ENCODE peak calls at places on chromosome 6, in eight cellular contexts. One of them, this sample, is unnamed.

GRCh38 chr6:41376176-41376575 is 40.8 kb downstream of the NCR2 start:
- DNase-seq in effector CD4-positive, alpha-beta T cell: no peak
- DNase-seq in AML-193: no peak
- DNase-seq in SK-N-DZ: no peak
- DNase-seq in RPMI7951: no peak
- DNase-seq in AG09309: no peak
- DNase-seq in right cardiac atrium: no peak
- DNase-seq in CD4-positive, CD25-positive, alpha-beta regulatory T cell: no peak
- DNase-seq in this sample: no peak

GRCh38 chr6:124463271-124463670 is 499.0 kb upstream of the RNF217 start:
- DNase-seq in effector CD4-positive, alpha-beta T cell: no peak
- DNase-seq in AML-193: no peak
- DNase-seq in SK-N-DZ: no peak
- DNase-seq in RPMI7951: no peak
- DNase-seq in AG09309: no peak
- DNase-seq in right cardiac atrium: no peak
- DNase-seq in CD4-positive, CD25-positive, alpha-beta regulatory T cell: no peak
- DNase-seq in this sample: no peak

GRCh38 chr6:130598021-130598989 is 228.9 kb upstream of the SMLR1 start:
- DNase-seq in effector CD4-positive, alpha-beta T cell: no peak
- DNase-seq in AML-193: no peak
- DNase-seq in SK-N-DZ: no peak
- DNase-seq in RPMI7951: peak; percentile 83
- DNase-seq in AG09309: peak; percentile 21
- DNase-seq in right cardiac atrium: no peak
- DNase-seq in CD4-positive, CD25-positive, alpha-beta regulatory T cell: no peak
- DNase-seq in this sample: no peak

GRCh38 chr6:147222160-147222838 is 18.1 kb downstream of the STXBP5 start:
- DNase-seq in effector CD4-positive, alpha-beta T cell: no peak
- DNase-seq in AML-193: peak; percentile 19
- DNase-seq in SK-N-DZ: no peak
- DNase-seq in RPMI7951: peak; percentile 30
- DNase-seq in AG09309: no peak
- DNase-seq in right cardiac atrium: no peak
- DNase-seq in CD4-positive, CD25-positive, alpha-beta regulatory T cell: no peak
- DNase-seq in this sample: no peak

GRCh38 chr6:72425003-72425681 is 196.7 kb upstream of the KCNQ5 start:
- DNase-seq in effector CD4-positive, alpha-beta T cell: no peak
- DNase-seq in AML-193: no peak
- DNase-seq in SK-N-DZ: no peak
- DNase-seq in RPMI7951: no peak
- DNase-seq in AG09309: peak; percentile 83
- DNase-seq in right cardiac atrium: no peak
- DNase-seq in CD4-positive, CD25-positive, alpha-beta regulatory T cell: no peak
- DNase-seq in this sample: no peak

GRCh38 chr6:44306710-44307109 is 6.4 kb downstream of the AARS2 start:
- DNase-seq in effector CD4-positive, alpha-beta T cell: no peak
- DNase-seq in AML-193: no peak
- DNase-seq in SK-N-DZ: no peak
- DNase-seq in RPMI7951: no peak
- DNase-seq in AG09309: no peak
- DNase-seq in right cardiac atrium: no peak
- DNase-seq in CD4-positive, CD25-positive, alpha-beta regulatory T cell: no peak
- DNase-seq in this sample: no peak

GRCh38 chr6:75201901-75202672 is 3.8 kb downstream of the COL12A1 start:
- DNase-seq in effector CD4-positive, alpha-beta T cell: no peak
- DNase-seq in AML-193: no peak
- DNase-seq in SK-N-DZ: no peak
- DNase-seq in RPMI7951: no peak
- DNase-seq in AG09309: no peak
- DNase-seq in right cardiac atrium: peak; percentile 53
- DNase-seq in CD4-positive, CD25-positive, alpha-beta regulatory T cell: no peak
- DNase-seq in this sample: no peak

GRCh38 chr6:159456349-159456748 is 236.7 kb downstream of the SOD2 start:
- DNase-seq in effector CD4-positive, alpha-beta T cell: no peak
- DNase-seq in AML-193: no peak
- DNase-seq in SK-N-DZ: no peak
- DNase-seq in RPMI7951: no peak
- DNase-seq in AG09309: no peak
- DNase-seq in right cardiac atrium: no peak
- DNase-seq in CD4-positive, CD25-positive, alpha-beta regulatory T cell: no peak
- DNase-seq in this sample: no peak

GRCh38 chr6:28943557-28944411 is 20.0 kb upstream of the TRIM27 start:
- DNase-seq in effector CD4-positive, alpha-beta T cell: no peak
- DNase-seq in AML-193: no peak
- DNase-seq in SK-N-DZ: peak; percentile 82
- DNase-seq in RPMI7951: peak; percentile 80
- DNase-seq in AG09309: no peak
- DNase-seq in right cardiac atrium: peak; percentile 80
- DNase-seq in CD4-positive, CD25-positive, alpha-beta regulatory T cell: no peak
- DNase-seq in this sample: peak; percentile 61

GRCh38 chr6:7479801-7480266 is 61.6 kb upstream of the DSP start:
- DNase-seq in effector CD4-positive, alpha-beta T cell: no peak
- DNase-seq in AML-193: no peak
- DNase-seq in SK-N-DZ: no peak
- DNase-seq in RPMI7951: peak; percentile 72
- DNase-seq in AG09309: peak; percentile 61
- DNase-seq in right cardiac atrium: no peak
- DNase-seq in CD4-positive, CD25-positive, alpha-beta regulatory T cell: no peak
- DNase-seq in this sample: no peak

GRCh38 chr6:1872649-1873131 is 263.0 kb downstream of the FOXC1 start:
- DNase-seq in effector CD4-positive, alpha-beta T cell: no peak
- DNase-seq in AML-193: no peak
- DNase-seq in SK-N-DZ: no peak
- DNase-seq in RPMI7951: peak; percentile 79
- DNase-seq in AG09309: no peak
- DNase-seq in right cardiac atrium: peak; percentile 36
- DNase-seq in CD4-positive, CD25-positive, alpha-beta regulatory T cell: no peak
- DNase-seq in this sample: no peak

GRCh38 chr6:89308525-89309400 is 6.3 kb downstream of the GABRR2 start:
- DNase-seq in effector CD4-positive, alpha-beta T cell: no peak
- DNase-seq in AML-193: peak; percentile 96
- DNase-seq in SK-N-DZ: no peak
- DNase-seq in RPMI7951: no peak
- DNase-seq in AG09309: no peak
- DNase-seq in right cardiac atrium: no peak
- DNase-seq in CD4-positive, CD25-positive, alpha-beta regulatory T cell: no peak
- DNase-seq in this sample: no peak

GRCh38 chr6:5132741-5133140 is 47.6 kb downstream of the PPP1R3G start:
- DNase-seq in effector CD4-positive, alpha-beta T cell: no peak
- DNase-seq in AML-193: peak; percentile 83
- DNase-seq in SK-N-DZ: no peak
- DNase-seq in RPMI7951: no peak
- DNase-seq in AG09309: peak; percentile 59
- DNase-seq in right cardiac atrium: peak; percentile 81
- DNase-seq in CD4-positive, CD25-positive, alpha-beta regulatory T cell: no peak
- DNase-seq in this sample: peak; percentile 85

GRCh38 chr6:30325150-30325872 is 1.4 kb upstream of the TRIM39 start:
- DNase-seq in effector CD4-positive, alpha-beta T cell: peak; percentile 76
- DNase-seq in AML-193: peak; percentile 47
- DNase-seq in SK-N-DZ: no peak
- DNase-seq in RPMI7951: peak; percentile 64
- DNase-seq in AG09309: no peak
- DNase-seq in right cardiac atrium: peak; percentile 57
- DNase-seq in CD4-positive, CD25-positive, alpha-beta regulatory T cell: peak; percentile 70
- DNase-seq in this sample: no peak

GRCh38 chr6:36129889-36130671 is at the start of gene MAPK13:
- DNase-seq in effector CD4-positive, alpha-beta T cell: no peak
- DNase-seq in AML-193: no peak
- DNase-seq in SK-N-DZ: no peak
- DNase-seq in RPMI7951: no peak
- DNase-seq in AG09309: no peak
- DNase-seq in right cardiac atrium: no peak
- DNase-seq in CD4-positive, CD25-positive, alpha-beta regulatory T cell: no peak
- DNase-seq in this sample: no peak

GRCh38 chr6:138996524-138996923 is 8.5 kb upstream of the REPS1 start:
- DNase-seq in effector CD4-positive, alpha-beta T cell: no peak
- DNase-seq in AML-193: no peak
- DNase-seq in SK-N-DZ: no peak
- DNase-seq in RPMI7951: no peak
- DNase-seq in AG09309: no peak
- DNase-seq in right cardiac atrium: no peak
- DNase-seq in CD4-positive, CD25-positive, alpha-beta regulatory T cell: no peak
- DNase-seq in this sample: no peak

GRCh38 chr6:37115236-37115894 is 54.6 kb upstream of the PIM1 start:
- DNase-seq in effector CD4-positive, alpha-beta T cell: no peak
- DNase-seq in AML-193: no peak
- DNase-seq in SK-N-DZ: no peak
- DNase-seq in RPMI7951: no peak
- DNase-seq in AG09309: no peak
- DNase-seq in right cardiac atrium: no peak
- DNase-seq in CD4-positive, CD25-positive, alpha-beta regulatory T cell: no peak
- DNase-seq in this sample: no peak

GRCh38 chr6:144468709-144469108 is 183.6 kb downstream of the UTRN start:
- DNase-seq in effector CD4-positive, alpha-beta T cell: peak; percentile 2
- DNase-seq in AML-193: no peak
- DNase-seq in SK-N-DZ: no peak
- DNase-seq in RPMI7951: no peak
- DNase-seq in AG09309: no peak
- DNase-seq in right cardiac atrium: no peak
- DNase-seq in CD4-positive, CD25-positive, alpha-beta regulatory T cell: no peak
- DNase-seq in this sample: no peak

GRCh38 chr6:158715330-158716311 is 65.8 kb downstream of the SYTL3 start:
- DNase-seq in effector CD4-positive, alpha-beta T cell: no peak
- DNase-seq in AML-193: peak; percentile 23
- DNase-seq in SK-N-DZ: no peak
- DNase-seq in RPMI7951: no peak
- DNase-seq in AG09309: no peak
- DNase-seq in right cardiac atrium: peak; percentile 49
- DNase-seq in CD4-positive, CD25-positive, alpha-beta regulatory T cell: no peak
- DNase-seq in this sample: no peak

GRCh38 chr6:8539446-8539845 is 104.1 kb upstream of the SLC35B3 start:
- DNase-seq in effector CD4-positive, alpha-beta T cell: no peak
- DNase-seq in AML-193: peak; percentile 53
- DNase-seq in SK-N-DZ: no peak
- DNase-seq in RPMI7951: no peak
- DNase-seq in AG09309: no peak
- DNase-seq in right cardiac atrium: no peak
- DNase-seq in CD4-positive, CD25-positive, alpha-beta regulatory T cell: no peak
- DNase-seq in this sample: no peak

GRCh38 chr6:154786144-154786868 is 53.1 kb downstream of the SCAF8 start:
- DNase-seq in effector CD4-positive, alpha-beta T cell: no peak
- DNase-seq in AML-193: no peak
- DNase-seq in SK-N-DZ: no peak
- DNase-seq in RPMI7951: no peak
- DNase-seq in AG09309: no peak
- DNase-seq in right cardiac atrium: no peak
- DNase-seq in CD4-positive, CD25-positive, alpha-beta regulatory T cell: no peak
- DNase-seq in this sample: no peak

GRCh38 chr6:109299695-109300564 is 82.3 kb downstream of the CD164 start:
- DNase-seq in effector CD4-positive, alpha-beta T cell: no peak
- DNase-seq in AML-193: peak; percentile 47
- DNase-seq in SK-N-DZ: no peak
- DNase-seq in RPMI7951: no peak
- DNase-seq in AG09309: no peak
- DNase-seq in right cardiac atrium: no peak
- DNase-seq in CD4-positive, CD25-positive, alpha-beta regulatory T cell: no peak
- DNase-seq in this sample: no peak

GRCh38 chr6:139368661-139369060 is 5.8 kb downstream of the CITED2 start:
- DNase-seq in effector CD4-positive, alpha-beta T cell: no peak
- DNase-seq in AML-193: no peak
- DNase-seq in SK-N-DZ: no peak
- DNase-seq in RPMI7951: no peak
- DNase-seq in AG09309: no peak
- DNase-seq in right cardiac atrium: no peak
- DNase-seq in CD4-positive, CD25-positive, alpha-beta regulatory T cell: no peak
- DNase-seq in this sample: no peak

GRCh38 chr6:134739299-134740090 is 210.4 kb downstream of the ALDH8A1 start:
- DNase-seq in effector CD4-positive, alpha-beta T cell: no peak
- DNase-seq in AML-193: no peak
- DNase-seq in SK-N-DZ: no peak
- DNase-seq in RPMI7951: no peak
- DNase-seq in AG09309: no peak
- DNase-seq in right cardiac atrium: no peak
- DNase-seq in CD4-positive, CD25-positive, alpha-beta regulatory T cell: no peak
- DNase-seq in this sample: no peak

GRCh38 chr6:29519291-29520010 is 31.7 kb upstream of the MAS1L start:
- DNase-seq in effector CD4-positive, alpha-beta T cell: no peak
- DNase-seq in AML-193: no peak
- DNase-seq in SK-N-DZ: no peak
- DNase-seq in RPMI7951: no peak
- DNase-seq in AG09309: no peak
- DNase-seq in right cardiac atrium: no peak
- DNase-seq in CD4-positive, CD25-positive, alpha-beta regulatory T cell: no peak
- DNase-seq in this sample: no peak

GRCh38 chr6:149228276-149228962 is 89.1 kb upstream of the TAB2 start:
- DNase-seq in effector CD4-positive, alpha-beta T cell: no peak
- DNase-seq in AML-193: no peak
- DNase-seq in SK-N-DZ: no peak
- DNase-seq in RPMI7951: peak; percentile 46
- DNase-seq in AG09309: no peak
- DNase-seq in right cardiac atrium: no peak
- DNase-seq in CD4-positive, CD25-positive, alpha-beta regulatory T cell: no peak
- DNase-seq in this sample: no peak

GRCh38 chr6:38241200-38241599 is 398.5 kb downstream of the BTBD9 start:
- DNase-seq in effector CD4-positive, alpha-beta T cell: no peak
- DNase-seq in AML-193: no peak
- DNase-seq in SK-N-DZ: no peak
- DNase-seq in RPMI7951: peak; percentile 88
- DNase-seq in AG09309: no peak
- DNase-seq in right cardiac atrium: no peak
- DNase-seq in CD4-positive, CD25-positive, alpha-beta regulatory T cell: no peak
- DNase-seq in this sample: no peak

GRCh38 chr6:154277578-154278128 is 79.0 kb downstream of the IPCEF1 start:
- DNase-seq in effector CD4-positive, alpha-beta T cell: no peak
- DNase-seq in AML-193: no peak
- DNase-seq in SK-N-DZ: no peak
- DNase-seq in RPMI7951: no peak
- DNase-seq in AG09309: no peak
- DNase-seq in right cardiac atrium: no peak
- DNase-seq in CD4-positive, CD25-positive, alpha-beta regulatory T cell: no peak
- DNase-seq in this sample: no peak

GRCh38 chr6:24522090-24522820 is 27.5 kb downstream of the ALDH5A1 start:
- DNase-seq in effector CD4-positive, alpha-beta T cell: no peak
- DNase-seq in AML-193: no peak
- DNase-seq in SK-N-DZ: no peak
- DNase-seq in RPMI7951: peak; percentile 32
- DNase-seq in AG09309: no peak
- DNase-seq in right cardiac atrium: no peak
- DNase-seq in CD4-positive, CD25-positive, alpha-beta regulatory T cell: no peak
- DNase-seq in this sample: no peak